ENCODE peak calls at places on chromosomes 5 and 9, in four cellular contexts. One of them, this sample, is unnamed.

GRCh38 chr5:133552925-133553525 is 59.3 kb downstream of the FSTL4 start:
- DNase-seq in fibroblast of lung: peak; percentile 28
- DNase-seq in left lung: peak; percentile 82
- DNase-seq in stomach: peak; percentile 55
- DNase-seq in this sample: peak; percentile 56

GRCh38 chr5:95713960-95714710 is 17.0 kb upstream of the RHOBTB3 start:
- DNase-seq in left lung: no peak
- DNase-seq in fibroblast of lung: no peak
- DNase-seq in stomach: no peak
- DNase-seq in this sample: no peak

GRCh38 chr5:36027066-36027465 is 35.9 kb upstream of the UGT3A1 start:
- DNase-seq in left lung: no peak
- DNase-seq in stomach: no peak
- DNase-seq in fibroblast of lung: no peak
- DNase-seq in this sample: no peak

GRCh38 chr5:91164424-91164823 is 218.7 kb downstream of the ARRDC3 start:
- DNase-seq in stomach: no peak
- DNase-seq in left lung: no peak
- DNase-seq in fibroblast of lung: no peak
- DNase-seq in this sample: no peak

GRCh38 chr5:117590944-117591343 is 1016.3 kb upstream of the SEMA6A start:
- DNase-seq in left lung: no peak
- DNase-seq in fibroblast of lung: no peak
- DNase-seq in stomach: no peak
- DNase-seq in this sample: no peak

GRCh38 chr9:131098391-131099087 is 2.2 kb downstream of the AIF1L start:
- DNase-seq in fibroblast of lung: no peak
- DNase-seq in stomach: no peak
- DNase-seq in left lung: no peak
- DNase-seq in this sample: no peak

GRCh38 chr5:167587768-167588167 is 703.7 kb upstream of the WWC1 start:
- DNase-seq in left lung: no peak
- DNase-seq in fibroblast of lung: peak; percentile 47
- DNase-seq in stomach: no peak
- DNase-seq in this sample: no peak

GRCh38 chr5:177447611-177448243 is 1.1 kb downstream of the PRR7 start:
- DNase-seq in stomach: peak; percentile 54
- DNase-seq in left lung: peak; percentile 84
- DNase-seq in fibroblast of lung: peak; percentile 73
- DNase-seq in this sample: peak; percentile 85

GRCh38 chr9:123974471-123974870 is 37.1 kb upstream of the LHX2 start:
- DNase-seq in fibroblast of lung: no peak
- DNase-seq in stomach: no peak
- DNase-seq in left lung: no peak
- DNase-seq in this sample: no peak

GRCh38 chr5:180844432-180844831 is 16.6 kb downstream of the ZFP62 start:
- DNase-seq in stomach: no peak
- DNase-seq in fibroblast of lung: no peak
- DNase-seq in left lung: no peak
- DNase-seq in this sample: no peak

GRCh38 chr5:110957934-110958333 is 113.6 kb upstream of the TSLP start:
- DNase-seq in left lung: no peak
- DNase-seq in fibroblast of lung: peak; percentile 54
- DNase-seq in stomach: no peak
- DNase-seq in this sample: no peak

GRCh38 chr5:180820788-180821321 is 18.2 kb upstream of the MGAT1 start:
- DNase-seq in fibroblast of lung: no peak
- DNase-seq in stomach: no peak
- DNase-seq in left lung: no peak
- DNase-seq in this sample: no peak

GRCh38 chr9:91004484-91004883 is 202.9 kb downstream of the SYK start:
- DNase-seq in left lung: no peak
- DNase-seq in fibroblast of lung: no peak
- DNase-seq in stomach: no peak
- DNase-seq in this sample: no peak

GRCh38 chr5:32108167-32108566 is 66.0 kb downstream of the GOLPH3 start:
- DNase-seq in stomach: no peak
- DNase-seq in fibroblast of lung: no peak
- DNase-seq in left lung: no peak
- DNase-seq in this sample: no peak

GRCh38 chr9:78857371-78858225 is 560.7 kb downstream of the PSAT1 start:
- DNase-seq in stomach: no peak
- DNase-seq in fibroblast of lung: peak; percentile 30
- DNase-seq in left lung: peak; percentile 45
- DNase-seq in this sample: no peak

GRCh38 chr9:18605763-18606162 is 131.8 kb downstream of the ADAMTSL1 start:
- DNase-seq in fibroblast of lung: peak; percentile 48
- DNase-seq in stomach: peak; percentile 37
- DNase-seq in left lung: no peak
- DNase-seq in this sample: peak; percentile 66

GRCh38 chr9:104279535-104280215 is 185.6 kb downstream of the SMC2 start:
- DNase-seq in fibroblast of lung: peak; percentile 12
- DNase-seq in left lung: no peak
- DNase-seq in stomach: no peak
- DNase-seq in this sample: no peak

DNA sequence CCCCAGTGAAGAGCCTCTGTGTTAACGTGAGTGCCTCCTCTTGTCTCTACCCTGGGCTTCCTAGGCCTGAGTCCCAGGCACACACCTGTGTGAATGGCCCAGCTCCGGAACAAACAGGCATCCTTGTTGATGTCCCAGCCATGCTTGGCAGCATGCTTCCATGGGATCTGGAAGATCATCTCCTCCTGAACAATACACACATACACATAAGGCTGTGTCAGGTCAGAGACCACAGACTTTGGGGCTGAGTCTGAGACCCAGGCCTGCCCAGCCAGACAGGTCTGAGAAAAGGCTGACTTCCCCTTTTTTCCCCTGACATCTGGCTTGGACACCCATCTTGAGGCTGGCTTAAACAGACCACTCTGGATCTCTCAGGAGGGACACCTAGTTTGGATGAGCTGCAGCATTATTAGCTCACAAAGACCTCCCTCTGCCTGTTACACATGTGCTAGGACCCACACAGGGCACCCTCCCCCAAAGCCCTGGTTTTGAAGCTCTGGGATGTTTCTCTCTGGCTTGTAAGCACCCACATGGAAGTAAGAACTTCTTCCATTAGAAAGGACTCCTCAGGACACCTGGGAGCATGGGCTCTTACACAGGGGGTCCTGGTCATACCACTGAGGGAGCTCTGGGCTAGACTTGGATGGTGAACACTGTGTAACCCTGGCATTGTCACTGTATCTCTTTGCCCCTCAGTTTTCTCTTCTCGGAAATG is 2.6 kb downstream of the IRF1 start:
- DNase-seq in fibroblast of lung: no peak
- DNase-seq in left lung: no peak
- DNase-seq in stomach: peak; percentile 25
- DNase-seq in this sample: no peak
- H3K4me1 ChIP-seq in fibroblast of lung: peaks cover 16% of the 10 kb centered on the region
- H3K4me1 ChIP-seq in left lung: peaks cover 32% of the 10 kb centered on the region
- H3K4me1 ChIP-seq in stomach: peaks cover 52% of the 10 kb centered on the region
- H3K4me1 ChIP-seq in this sample: no peaks in the 10 kb centered on the region

GRCh38 chr9:122812736-122813135 is 12.8 kb downstream of the OR1K1 start:
- DNase-seq in left lung: no peak
- DNase-seq in fibroblast of lung: no peak
- DNase-seq in stomach: no peak
- DNase-seq in this sample: no peak

GRCh38 chr9:122814545-122814944 is 13.8 kb downstream of the PDCL start:
- DNase-seq in fibroblast of lung: no peak
- DNase-seq in left lung: no peak
- DNase-seq in stomach: no peak
- DNase-seq in this sample: no peak

GRCh38 chr9:122819326-122819725 is 9.1 kb downstream of the PDCL start:
- DNase-seq in stomach: no peak
- DNase-seq in left lung: no peak
- DNase-seq in fibroblast of lung: peak; percentile 69
- DNase-seq in this sample: no peak

GRCh38 chr9:122815544-122815943 is 12.8 kb downstream of the PDCL start:
- DNase-seq in fibroblast of lung: no peak
- DNase-seq in left lung: no peak
- DNase-seq in stomach: no peak
- DNase-seq in this sample: no peak

GRCh38 chr9:122816163-122816867 is 12.1 kb downstream of the PDCL start:
- DNase-seq in stomach: no peak
- DNase-seq in fibroblast of lung: no peak
- DNase-seq in left lung: no peak
- DNase-seq in this sample: no peak
- TF ChIP-seq CTCF in stomach: no peak
- TF ChIP-seq CTCF in fibroblast of lung: no peak
- TF ChIP-seq CTCF in left lung: no peak
- TF ChIP-seq CTCF in this sample: no peak

DNA sequence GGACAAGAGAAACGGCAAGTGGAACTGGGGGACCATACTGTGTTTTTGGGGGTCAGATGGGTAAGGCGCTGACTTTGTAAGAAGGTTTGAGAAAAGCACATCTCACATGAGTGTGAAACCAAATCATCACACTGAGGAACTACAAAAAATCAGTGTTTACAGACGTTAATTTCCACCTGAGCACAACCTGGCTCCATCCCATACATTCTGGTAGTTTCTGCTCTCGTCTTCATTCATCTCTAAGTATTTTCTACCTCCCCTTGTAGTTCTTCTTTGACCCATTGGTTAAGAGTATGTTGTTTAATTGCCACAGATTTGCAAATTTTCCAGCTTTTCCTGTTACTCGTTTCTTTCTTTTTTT is 8.9 kb upstream of the DPP7 start:
- DNase-seq in fibroblast of lung: no peak
- DNase-seq in left lung: no peak
- DNase-seq in stomach: no peak
- DNase-seq in this sample: no peak
- H3K4me1 ChIP-seq in fibroblast of lung: peaks cover 2% of the 10 kb centered on the region
- H3K4me1 ChIP-seq in left lung: peaks cover 13% of the 10 kb centered on the region
- H3K4me1 ChIP-seq in stomach: peaks cover 18% of the 10 kb centered on the region
- H3K4me1 ChIP-seq in this sample: no peaks in the 10 kb centered on the region

DNA sequence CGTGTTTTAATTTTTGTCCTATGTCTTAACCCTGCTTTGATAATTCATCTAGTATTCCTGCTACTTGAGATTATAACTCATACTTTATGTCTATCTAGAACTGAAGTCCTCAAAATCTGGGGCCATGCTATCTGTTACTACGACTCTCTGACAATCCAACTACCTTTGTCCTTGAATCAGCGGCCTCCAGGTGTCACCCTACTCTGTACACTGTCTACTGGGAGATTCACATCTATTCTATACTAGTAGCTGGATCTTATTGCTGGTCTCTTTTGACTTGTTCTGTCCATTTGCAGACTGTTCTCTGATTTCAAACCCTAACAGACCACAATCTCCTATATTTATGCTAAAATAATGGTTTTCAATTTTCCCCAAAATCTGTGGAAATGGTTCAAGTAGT is 225.5 kb upstream of the ELAVL2 start:
- DNase-seq in stomach: no peak
- DNase-seq in left lung: no peak
- DNase-seq in fibroblast of lung: no peak
- DNase-seq in this sample: no peak
- TF ChIP-seq CTCF in stomach: no peak
- TF ChIP-seq CTCF in left lung: no peak
- TF ChIP-seq CTCF in fibroblast of lung: no peak
- TF ChIP-seq CTCF in this sample: no peak

DNA sequence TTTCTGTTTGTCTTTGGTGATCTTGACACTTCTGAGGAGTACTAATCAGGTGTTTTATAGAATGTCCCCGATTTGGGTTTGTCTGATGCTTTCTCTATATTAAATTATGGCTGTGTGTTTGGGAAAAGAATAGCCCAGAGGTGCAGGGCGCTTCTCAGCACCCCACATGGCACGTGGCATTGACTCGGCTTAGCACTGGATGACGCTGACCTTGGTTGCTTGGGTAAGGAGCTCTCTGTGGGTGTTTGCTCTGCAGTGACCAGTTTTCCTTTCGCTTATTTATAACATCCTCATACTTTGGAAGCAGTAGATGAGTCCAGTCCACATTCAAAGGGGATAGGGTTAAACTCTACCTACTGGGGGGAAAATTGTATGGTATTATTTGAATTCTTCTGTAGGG is 12.5 kb upstream of the FAM120AOS start:
- DNase-seq in stomach: peak; percentile 54
- DNase-seq in fibroblast of lung: no peak
- DNase-seq in left lung: no peak
- DNase-seq in this sample: no peak
- H3K4me1 ChIP-seq in stomach: peaks cover 65% of the 10 kb centered on the region
- H3K4me1 ChIP-seq in fibroblast of lung: peaks cover 5% of the 10 kb centered on the region
- H3K4me1 ChIP-seq in left lung: peaks cover 30% of the 10 kb centered on the region
- H3K4me1 ChIP-seq in this sample: peaks cover 3% of the 10 kb centered on the region

GRCh38 chr5:93224624-93225023 is 356.4 kb downstream of the NR2F1-AS1 start:
- DNase-seq in left lung: peak; percentile 10
- DNase-seq in fibroblast of lung: no peak
- DNase-seq in stomach: no peak
- DNase-seq in this sample: no peak
- TF ChIP-seq CTCF in left lung: no peak
- TF ChIP-seq CTCF in fibroblast of lung: no peak
- TF ChIP-seq CTCF in stomach: no peak
- TF ChIP-seq CTCF in this sample: no peak

GRCh38 chr9:6000955-6001354 is 14.5 kb downstream of the RANBP6 start:
- DNase-seq in fibroblast of lung: no peak
- DNase-seq in left lung: no peak
- DNase-seq in stomach: no peak
- DNase-seq in this sample: no peak

GRCh38 chr9:5994486-5994885 is 20.9 kb downstream of the RANBP6 start:
- DNase-seq in left lung: no peak
- DNase-seq in stomach: no peak
- DNase-seq in fibroblast of lung: no peak
- DNase-seq in this sample: no peak

DNA sequence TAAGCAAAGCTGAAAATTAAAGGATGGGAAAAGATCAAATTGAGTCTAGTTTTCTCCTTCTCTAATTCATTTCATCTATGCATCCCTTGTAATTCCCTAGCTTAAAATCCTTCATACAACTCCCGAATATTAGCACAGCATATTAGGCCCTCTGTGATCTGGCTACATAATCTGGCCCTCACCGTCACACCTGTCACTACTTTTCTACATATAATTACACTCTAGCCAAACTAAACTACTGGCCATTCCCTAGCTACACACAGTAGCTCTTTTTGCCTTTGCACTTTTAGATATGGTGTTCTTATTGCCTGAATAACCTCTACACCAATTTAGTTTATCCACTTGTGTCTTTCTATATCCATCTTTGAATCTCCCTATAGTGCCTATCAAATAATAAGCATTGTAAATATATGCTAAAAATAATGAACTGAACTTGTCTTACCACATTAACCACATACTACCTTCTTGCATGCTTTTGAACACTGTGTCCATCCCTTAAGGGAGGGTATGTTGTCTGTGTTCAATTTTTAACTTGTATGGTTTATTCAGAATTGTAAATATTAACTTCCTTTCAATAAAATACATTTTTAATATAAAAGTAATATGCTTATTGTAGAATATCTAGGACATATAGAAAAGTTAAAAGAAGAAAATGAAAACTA is 15.8 kb downstream of the RANBP6 start:
- DNase-seq in left lung: no peak
- DNase-seq in fibroblast of lung: no peak
- DNase-seq in stomach: no peak
- DNase-seq in this sample: no peak
- H3K4me1 ChIP-seq in left lung: no peaks in the 10 kb centered on the region
- H3K4me1 ChIP-seq in fibroblast of lung: no peaks in the 10 kb centered on the region
- H3K4me1 ChIP-seq in stomach: peaks cover 9% of the 10 kb centered on the region
- H3K4me1 ChIP-seq in this sample: no peaks in the 10 kb centered on the region

GRCh38 chr5:173010547-173011464 is 27.2 kb downstream of the ATP6V0E1 start:
- DNase-seq in stomach: peak; percentile 62
- DNase-seq in fibroblast of lung: peak; percentile 25
- DNase-seq in left lung: no peak
- DNase-seq in this sample: peak; percentile 59
- TF ChIP-seq CTCF in stomach: no peak
- TF ChIP-seq CTCF in fibroblast of lung: peak; percentile 29
- TF ChIP-seq CTCF in left lung: peak; percentile 45
- TF ChIP-seq CTCF in this sample: peak; percentile 38

GRCh38 chr9:136527131-136527530 is 18.7 kb downstream of the NOTCH1 start:
- DNase-seq in fibroblast of lung: no peak
- DNase-seq in left lung: no peak
- DNase-seq in stomach: no peak
- DNase-seq in this sample: no peak
- H3K4me1 ChIP-seq in fibroblast of lung: no peaks in the 10 kb centered on the region
- H3K4me1 ChIP-seq in left lung: peaks cover 51% of the 10 kb centered on the region
- H3K4me1 ChIP-seq in stomach: peaks cover 60% of the 10 kb centered on the region
- H3K4me1 ChIP-seq in this sample: peaks cover 54% of the 10 kb centered on the region